ENCODE peak calls at places on chromosomes 5 and 9, in five cellular contexts. One of them, this sample, is unnamed.

GRCh38 chr9:134318481-134318891 is 7.8 kb upstream of the RXRA start:
- DNase-seq in mesenchymal stem cell: no peak
- DNase-seq in neuronal stem cell: no peak
- DNase-seq in IMR-90: no peak
- DNase-seq in mesendoderm: no peak
- DNase-seq in this sample: no peak

GRCh38 chr5:122703214-122703613 is 71.7 kb upstream of the SNX2 start:
- DNase-seq in neuronal stem cell: no peak
- DNase-seq in mesendoderm: no peak
- DNase-seq in IMR-90: no peak
- DNase-seq in mesenchymal stem cell: no peak
- DNase-seq in this sample: no peak

GRCh38 chr9:96150324-96151023 is 151.5 kb downstream of the HSD17B3 start:
- DNase-seq in mesendoderm: no peak
- DNase-seq in IMR-90: no peak
- DNase-seq in neuronal stem cell: no peak
- DNase-seq in mesenchymal stem cell: no peak
- DNase-seq in this sample: no peak

GRCh38 chr5:42689391-42689790 is 67.2 kb upstream of the CCDC152 start:
- DNase-seq in mesendoderm: no peak
- DNase-seq in mesenchymal stem cell: no peak
- DNase-seq in neuronal stem cell: no peak
- DNase-seq in IMR-90: no peak
- DNase-seq in this sample: no peak

GRCh38 chr5:165457854-165458481 is 1952.5 kb downstream of the MAT2B start:
- DNase-seq in neuronal stem cell: peak
- DNase-seq in IMR-90: peak
- DNase-seq in mesendoderm: peak
- DNase-seq in mesenchymal stem cell: peak
- DNase-seq in this sample: peak

GRCh38 chr9:715743-716400 is 125.6 kb upstream of the DMRT1 start:
- DNase-seq in mesenchymal stem cell: no peak
- DNase-seq in mesendoderm: no peak
- DNase-seq in neuronal stem cell: no peak
- DNase-seq in IMR-90: peak
- DNase-seq in this sample: no peak

GRCh38 chr5:994821-995220 is 13.8 kb upstream of the NKD2 start:
- DNase-seq in IMR-90: no peak
- DNase-seq in mesendoderm: no peak
- DNase-seq in neuronal stem cell: no peak
- DNase-seq in mesenchymal stem cell: no peak
- DNase-seq in this sample: peak

GRCh38 chr5:102856374-102856748 is 101.3 kb downstream of the PAM start:
- DNase-seq in mesenchymal stem cell: peak
- DNase-seq in IMR-90: peak
- DNase-seq in mesendoderm: no peak
- DNase-seq in neuronal stem cell: no peak
- DNase-seq in this sample: no peak

GRCh38 chr5:148090200-148090599 is 26.4 kb downstream of the SPINK5 start:
- DNase-seq in mesendoderm: no peak
- DNase-seq in mesenchymal stem cell: no peak
- DNase-seq in IMR-90: no peak
- DNase-seq in neuronal stem cell: no peak
- DNase-seq in this sample: no peak

GRCh38 chr9:97853056-97853843 is at the start of gene FOXE1:
- DNase-seq in mesenchymal stem cell: no peak
- DNase-seq in mesendoderm: no peak
- DNase-seq in neuronal stem cell: peak
- DNase-seq in IMR-90: no peak
- DNase-seq in this sample: peak

GRCh38 chr9:95379630-95380029 is 62.1 kb upstream of the FANCC start:
- DNase-seq in IMR-90: no peak
- DNase-seq in mesenchymal stem cell: no peak
- DNase-seq in neuronal stem cell: no peak
- DNase-seq in mesendoderm: no peak
- DNase-seq in this sample: no peak

GRCh38 chr5:158899792-158900191 is 199.9 kb downstream of the EBF1 start:
- DNase-seq in mesenchymal stem cell: no peak
- DNase-seq in mesendoderm: no peak
- DNase-seq in IMR-90: no peak
- DNase-seq in neuronal stem cell: no peak
- DNase-seq in this sample: no peak

GRCh38 chr5:31059889-31060288 is 133.6 kb upstream of the CDH6 start:
- DNase-seq in IMR-90: no peak
- DNase-seq in mesendoderm: no peak
- DNase-seq in mesenchymal stem cell: no peak
- DNase-seq in neuronal stem cell: no peak
- DNase-seq in this sample: no peak

GRCh38 chr9:12774861-12775367 is at the start of gene LURAP1L:
- DNase-seq in neuronal stem cell: peak
- DNase-seq in mesenchymal stem cell: peak
- DNase-seq in IMR-90: peak
- DNase-seq in mesendoderm: peak
- DNase-seq in this sample: peak

GRCh38 chr5:151156732-151157402 is 712 bp downstream of the ANXA6 start:
- DNase-seq in mesenchymal stem cell: peak
- DNase-seq in IMR-90: peak
- DNase-seq in mesendoderm: peak
- DNase-seq in neuronal stem cell: no peak
- DNase-seq in this sample: peak

GRCh38 chr9:134179595-134179917 is 15.2 kb upstream of the RNU6ATAC start:
- DNase-seq in IMR-90: no peak
- DNase-seq in neuronal stem cell: no peak
- DNase-seq in mesenchymal stem cell: no peak
- DNase-seq in mesendoderm: no peak
- DNase-seq in this sample: no peak

GRCh38 chr9:134204041-134204440 is 39.7 kb upstream of the RNU6ATAC start:
- DNase-seq in neuronal stem cell: no peak
- DNase-seq in mesenchymal stem cell: no peak
- DNase-seq in IMR-90: no peak
- DNase-seq in mesendoderm: no peak
- DNase-seq in this sample: no peak

GRCh38 chr9:98652302-98652701 is 56.4 kb downstream of the GABBR2 start:
- DNase-seq in neuronal stem cell: no peak
- DNase-seq in mesenchymal stem cell: no peak
- DNase-seq in mesendoderm: no peak
- DNase-seq in IMR-90: no peak
- DNase-seq in this sample: no peak

GRCh38 chr5:75089662-75090061 is 37.3 kb upstream of the GCNT4 start:
- DNase-seq in mesendoderm: no peak
- DNase-seq in IMR-90: no peak
- DNase-seq in neuronal stem cell: no peak
- DNase-seq in mesenchymal stem cell: no peak
- DNase-seq in this sample: no peak

GRCh38 chr5:137619191-137619870 is 116.6 kb downstream of the KLHL3 start:
- DNase-seq in mesenchymal stem cell: peak
- DNase-seq in IMR-90: peak
- DNase-seq in neuronal stem cell: no peak
- DNase-seq in mesendoderm: no peak
- DNase-seq in this sample: no peak

GRCh38 chr5:39224196-39224754 is 4.9 kb upstream of the FYB1 start:
- DNase-seq in IMR-90: peak
- DNase-seq in mesendoderm: peak
- DNase-seq in mesenchymal stem cell: peak
- DNase-seq in neuronal stem cell: no peak
- DNase-seq in this sample: no peak

GRCh38 chr5:165906879-165907278 is 2384.6 kb upstream of the WWC1 start:
- DNase-seq in mesenchymal stem cell: no peak
- DNase-seq in IMR-90: no peak
- DNase-seq in neuronal stem cell: no peak
- DNase-seq in mesendoderm: no peak
- DNase-seq in this sample: no peak

GRCh38 chr9:469672-470040 is 255.0 kb downstream of the DOCK8 start:
- DNase-seq in mesendoderm: no peak
- DNase-seq in neuronal stem cell: no peak
- DNase-seq in mesenchymal stem cell: no peak
- DNase-seq in IMR-90: no peak
- DNase-seq in this sample: peak

GRCh38 chr9:70085241-70085640 is 41.6 kb downstream of the MAMDC2 start:
- DNase-seq in mesendoderm: peak
- DNase-seq in IMR-90: peak
- DNase-seq in neuronal stem cell: peak
- DNase-seq in mesenchymal stem cell: peak
- DNase-seq in this sample: no peak

GRCh38 chr5:62931081-62931480 is 352.5 kb downstream of the LRRC70 start:
- DNase-seq in IMR-90: no peak
- DNase-seq in neuronal stem cell: no peak
- DNase-seq in mesendoderm: no peak
- DNase-seq in mesenchymal stem cell: no peak
- DNase-seq in this sample: no peak

GRCh38 chr9:136667940-136668760 is 5.4 kb downstream of the EGFL7 start:
- DNase-seq in mesendoderm: no peak
- DNase-seq in neuronal stem cell: no peak
- DNase-seq in mesenchymal stem cell: no peak
- DNase-seq in IMR-90: no peak
- DNase-seq in this sample: no peak

GRCh38 chr9:124863371-124863831 is 1.5 kb downstream of the ARPC5L start:
- DNase-seq in neuronal stem cell: no peak
- DNase-seq in mesenchymal stem cell: no peak
- DNase-seq in mesendoderm: no peak
- DNase-seq in IMR-90: no peak
- DNase-seq in this sample: no peak

GRCh38 chr9:79969866-79970265 is 398.1 kb downstream of the TLE4 start:
- DNase-seq in neuronal stem cell: no peak
- DNase-seq in mesendoderm: no peak
- DNase-seq in mesenchymal stem cell: no peak
- DNase-seq in IMR-90: no peak
- DNase-seq in this sample: no peak

GRCh38 chr9:113166039-113166438 is 15.2 kb downstream of the SLC31A2 start:
- DNase-seq in mesendoderm: no peak
- DNase-seq in neuronal stem cell: no peak
- DNase-seq in mesenchymal stem cell: no peak
- DNase-seq in IMR-90: no peak
- DNase-seq in this sample: no peak

DNA sequence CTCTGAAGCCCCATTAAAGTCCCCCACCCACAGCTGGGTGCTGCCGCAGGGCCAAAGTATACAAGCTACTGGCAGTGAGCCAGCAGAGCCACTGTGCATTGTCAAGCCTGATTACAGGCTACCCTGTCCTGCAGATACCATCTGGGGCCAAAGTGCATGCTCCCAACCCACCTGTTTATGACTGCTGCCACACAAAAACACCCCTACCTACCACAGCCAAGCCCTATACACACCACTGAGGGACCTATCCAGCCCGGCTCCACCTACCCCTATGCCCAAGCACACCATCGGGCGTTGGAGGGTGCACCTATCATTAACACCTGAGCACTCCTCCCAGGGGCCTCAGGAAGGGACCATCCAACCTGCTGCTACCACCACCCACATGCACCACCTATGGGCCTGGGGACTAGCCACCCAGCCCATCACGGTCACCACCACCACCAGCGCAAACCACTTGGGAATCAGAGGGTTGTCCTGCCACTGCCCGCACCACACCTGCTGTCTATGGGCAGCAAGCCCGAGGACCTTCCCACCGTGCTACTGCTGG is 105.0 kb downstream of the PLPP1 start:
- DNase-seq in neuronal stem cell: no peak
- DNase-seq in mesenchymal stem cell: no peak
- DNase-seq in IMR-90: no peak
- DNase-seq in mesendoderm: no peak
- DNase-seq in this sample: no peak
- H2BK5ac ChIP-seq in neuronal stem cell: peak
- H2BK5ac ChIP-seq in mesenchymal stem cell: no peak
- H2BK5ac ChIP-seq in IMR-90: no peak
- H2BK5ac ChIP-seq in mesendoderm: no peak
- H2BK5ac ChIP-seq in this sample: no peak

GRCh38 chr5:149802008-149802407 is 71.9 kb downstream of the PPARGC1B start:
- DNase-seq in mesenchymal stem cell: no peak
- DNase-seq in mesendoderm: no peak
- DNase-seq in IMR-90: no peak
- DNase-seq in neuronal stem cell: no peak
- DNase-seq in this sample: no peak
- H3K18ac ChIP-seq in mesenchymal stem cell: peak
- H3K18ac ChIP-seq in mesendoderm: no peak
- H3K18ac ChIP-seq in IMR-90: no peak
- H3K18ac ChIP-seq in neuronal stem cell: peak
- H3K18ac ChIP-seq in this sample: no peak

DNA sequence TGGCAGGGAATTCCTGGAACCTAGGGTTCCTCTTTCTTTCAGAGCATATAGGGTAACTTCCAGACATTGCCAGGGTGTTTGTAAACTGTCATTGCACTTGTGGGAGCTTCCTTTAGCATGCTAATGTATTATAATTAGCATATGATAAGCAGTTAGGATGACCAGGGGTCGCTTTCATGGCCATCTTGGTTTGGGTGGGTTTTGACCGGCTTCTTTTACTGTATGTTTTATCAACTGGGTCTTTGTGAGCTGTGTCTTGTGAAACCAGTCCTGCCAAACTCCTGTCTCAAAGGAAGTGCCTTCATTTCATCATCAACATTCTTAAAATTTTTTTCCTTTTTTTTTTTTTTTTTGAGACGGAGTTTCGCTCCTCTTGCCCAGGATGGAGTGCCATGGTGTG is 11.9 kb upstream of the MELK start:
- DNase-seq in mesenchymal stem cell: peak
- DNase-seq in mesendoderm: peak
- DNase-seq in IMR-90: peak
- DNase-seq in neuronal stem cell: no peak
- DNase-seq in this sample: no peak
- H2BK5ac ChIP-seq in mesenchymal stem cell: no peak
- H2BK5ac ChIP-seq in mesendoderm: no peak
- H2BK5ac ChIP-seq in IMR-90: peak
- H2BK5ac ChIP-seq in neuronal stem cell: no peak
- H2BK5ac ChIP-seq in this sample: no peak

GRCh38 chr5:7537573-7537972 is 141.6 kb downstream of the ADCY2 start:
- DNase-seq in mesenchymal stem cell: no peak
- DNase-seq in mesendoderm: no peak
- DNase-seq in neuronal stem cell: no peak
- DNase-seq in IMR-90: no peak
- DNase-seq in this sample: no peak
- H3K18ac ChIP-seq in mesenchymal stem cell: no peak
- H3K18ac ChIP-seq in mesendoderm: no peak
- H3K18ac ChIP-seq in neuronal stem cell: no peak
- H3K18ac ChIP-seq in IMR-90: no peak
- H3K18ac ChIP-seq in this sample: no peak

DNA sequence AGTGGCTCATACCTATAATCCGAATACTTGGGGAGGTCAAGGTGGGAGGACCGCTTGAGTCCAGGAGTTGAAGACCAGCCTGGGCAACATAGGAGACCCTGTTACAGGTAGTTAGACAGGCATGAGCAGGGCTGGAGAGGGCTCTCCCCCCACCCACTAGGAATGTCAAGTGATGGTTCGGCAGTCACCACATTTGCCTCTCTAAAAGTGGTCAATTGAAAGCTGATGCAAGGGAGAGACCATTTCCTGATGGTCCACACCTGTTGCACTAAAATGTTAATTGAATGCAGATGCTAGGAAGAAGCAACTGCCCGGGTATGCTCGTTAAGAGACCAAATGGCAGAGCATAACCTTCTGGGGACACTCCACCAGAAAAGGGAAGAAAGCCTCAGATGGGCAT is 82.7 kb downstream of the SFXN1 start:
- DNase-seq in mesendoderm: no peak
- DNase-seq in mesenchymal stem cell: no peak
- DNase-seq in IMR-90: no peak
- DNase-seq in neuronal stem cell: no peak
- DNase-seq in this sample: peak
- H2BK5ac ChIP-seq in mesendoderm: no peak
- H2BK5ac ChIP-seq in mesenchymal stem cell: no peak
- H2BK5ac ChIP-seq in IMR-90: no peak
- H2BK5ac ChIP-seq in neuronal stem cell: no peak
- H2BK5ac ChIP-seq in this sample: no peak

GRCh38 chr5:174725261-174725990 is 1.0 kb downstream of the MSX2 start:
- DNase-seq in neuronal stem cell: no peak
- DNase-seq in IMR-90: no peak
- DNase-seq in mesenchymal stem cell: no peak
- DNase-seq in mesendoderm: peak
- DNase-seq in this sample: no peak
- H3K18ac ChIP-seq in neuronal stem cell: no peak
- H3K18ac ChIP-seq in IMR-90: peak
- H3K18ac ChIP-seq in mesenchymal stem cell: no peak
- H3K18ac ChIP-seq in mesendoderm: peak
- H3K18ac ChIP-seq in this sample: no peak